ENCODE peak calls at places on chromosomes 7 and 10, in six cellular contexts. H, X, G, Q, M and O are unnamed samples.

GRCh38 chr10:43078986-43079273 is 2.1 kb downstream of the RET start:
- DNase-seq in H (no peak), X (no peak), G (peak; percentile 76), Q (no peak), M (no peak), O (no peak)

GRCh38 chr10:58954163-58954562 is 222.3 kb upstream of the PHYHIPL start:
- DNase-seq in H (no peak), X (no peak), G (no peak), Q (no peak), M (no peak), O (no peak)

GRCh38 chr7:2928613-2929311 is 84.7 kb upstream of the GNA12 start:
- DNase-seq in H (no peak), X (no peak), G (no peak), Q (no peak), M (no peak), O (no peak)

GRCh38 chr10:12915637-12916168 is 85.8 kb downstream of the CCDC3 start:
- DNase-seq in H (no peak), X (no peak), G (no peak), Q (no peak), M (no peak), O (no peak)

GRCh38 chr10:90920986-90921643 is at the start of gene ANKRD1:
- DNase-seq in H (no peak), X (peak; percentile 99), G (no peak), Q (no peak), M (peak; percentile 97), O (peak; percentile 85)

GRCh38 chr7:158060216-158060615 is 527.4 kb downstream of the PTPRN2 start:
- DNase-seq in H (no peak), X (no peak), G (no peak), Q (no peak), M (no peak), O (no peak)

GRCh38 chr7:1510780-1511154 is 6.6 kb upstream of the INTS1 start:
- DNase-seq in H (no peak), X (no peak), G (no peak), Q (no peak), M (no peak), O (no peak)

GRCh38 chr10:94397549-94398370 is 4.6 kb upstream of the TBC1D12 start:
- DNase-seq in H (no peak), X (peak; percentile 30), G (peak; percentile 6), Q (no peak), M (no peak), O (no peak)

GRCh38 chr10:349081-349480 is 213.8 kb downstream of the ZMYND11 start:
- DNase-seq in H (peak; percentile 11), X (no peak), G (no peak), Q (no peak), M (no peak), O (no peak)

GRCh38 chr7:1664711-1665591 is 5.1 kb upstream of the ELFN1 start:
- DNase-seq in H (peak; percentile 60), X (peak; percentile 16), G (peak; percentile 80), Q (no peak), M (peak; percentile 66), O (no peak)

GRCh38 chr7:27098493-27099223 is 2.9 kb upstream of the HOXA1 start:
- DNase-seq in H (no peak), X (no peak), G (no peak), Q (no peak), M (peak; percentile 90), O (no peak)

GRCh38 chr7:27095897-27096755 is at the start of gene HOXA1:
- DNase-seq in H (peak; percentile 59), X (peak; percentile 48), G (peak; percentile 73), Q (no peak), M (peak; percentile 95), O (no peak)

GRCh38 chr7:27096756-27097514 is 1.1 kb upstream of the HOXA1 start:
- DNase-seq in H (no peak), X (no peak), G (no peak), Q (no peak), M (peak; percentile 53), O (no peak)

GRCh38 chr7:27099224-27099838 is 3.2 kb downstream of the HOXA2 start:
- DNase-seq in H (no peak), X (no peak), G (no peak), Q (no peak), M (no peak), O (no peak)

DNA sequence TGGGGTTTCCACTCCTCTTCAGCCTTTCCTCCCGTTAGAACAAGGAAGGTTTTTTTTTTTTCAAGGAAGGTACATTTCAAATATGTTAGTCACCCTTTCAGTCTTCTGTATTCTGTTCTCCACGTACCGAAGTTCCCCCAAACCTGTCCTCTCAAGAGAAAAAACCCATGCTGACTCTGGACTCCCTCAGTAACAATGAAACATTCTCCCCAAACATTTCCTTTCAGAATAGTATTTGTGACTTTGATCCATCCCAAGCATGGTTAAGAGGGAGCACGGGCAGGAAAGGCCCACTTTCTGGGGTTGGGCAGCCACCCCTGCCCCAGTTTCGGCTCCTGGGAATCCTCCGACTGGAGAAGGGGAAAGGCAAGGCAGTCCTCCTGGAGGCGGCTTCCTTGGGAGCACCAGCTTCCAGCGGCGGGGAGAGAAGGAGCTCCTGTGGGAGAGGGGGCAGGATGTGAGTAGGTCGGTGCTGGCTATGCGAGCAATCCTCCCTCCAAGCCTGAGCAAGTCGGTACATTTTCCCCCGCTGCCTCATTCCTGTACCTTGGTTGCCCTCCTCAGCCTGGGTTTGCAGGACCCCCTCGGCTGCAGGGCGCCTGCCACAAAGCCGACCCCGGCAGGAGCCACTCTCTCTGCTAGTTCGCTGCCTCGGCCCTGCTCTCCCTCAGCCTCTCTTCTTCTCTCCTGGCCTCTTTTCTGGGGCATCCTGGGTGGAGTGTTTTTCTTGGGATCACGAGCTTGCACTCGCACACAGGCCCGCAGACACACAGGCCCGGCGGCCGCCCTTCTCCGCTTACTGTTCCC is 2.1 kb upstream of the HOXA1 start:
- DNase-seq in H (no peak), X (no peak), G (no peak), Q (no peak), M (peak; percentile 58), O (no peak)
- TF ChIP-seq POLR2AphosphoS5 in H (no peak), X (no peak), G (no peak), Q (no peak), M (no peak), O (peak; percentile 36)

GRCh38 chr7:148628011-148628410 is 37.4 kb downstream of the C7orf33 start:
- DNase-seq in H (no peak), X (no peak), G (no peak), Q (no peak), M (no peak), O (no peak)

GRCh38 chr7:148625342-148625741 is 34.8 kb downstream of the C7orf33 start:
- DNase-seq in H (no peak), X (no peak), G (no peak), Q (no peak), M (no peak), O (no peak)

GRCh38 chr7:148624735-148625134 is 34.2 kb downstream of the C7orf33 start:
- DNase-seq in H (no peak), X (no peak), G (no peak), Q (no peak), M (no peak), O (no peak)

GRCh38 chr7:148623586-148624282 is 33.2 kb downstream of the C7orf33 start:
- DNase-seq in H (no peak), X (no peak), G (no peak), Q (no peak), M (no peak), O (no peak)

DNA sequence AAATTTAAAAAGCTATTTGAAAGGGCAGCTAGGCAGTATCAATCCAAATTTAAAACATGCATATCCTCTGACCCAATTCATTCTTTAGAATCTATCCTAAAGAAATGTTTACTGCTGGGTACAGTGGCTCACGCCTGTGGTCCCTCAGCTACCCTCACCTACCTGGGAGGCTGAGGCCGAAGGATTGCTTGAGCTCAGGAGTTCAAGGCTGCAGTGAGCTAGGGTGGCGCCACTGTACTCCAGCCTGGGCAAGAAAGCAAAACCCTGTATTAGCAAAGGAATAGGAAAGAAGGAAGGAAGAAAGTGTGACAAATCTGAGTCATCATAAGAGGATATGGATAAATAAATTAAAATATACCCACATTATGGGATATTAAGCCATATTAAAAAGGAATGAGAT is 36.3 kb downstream of the C7orf33 start:
- DNase-seq in H (no peak), X (no peak), G (no peak), Q (no peak), M (no peak), O (no peak)
- TF ChIP-seq CTCF in H (no peak), X (no peak), G (no peak), Q (no peak), M (no peak), O (peak; percentile 46)

DNA sequence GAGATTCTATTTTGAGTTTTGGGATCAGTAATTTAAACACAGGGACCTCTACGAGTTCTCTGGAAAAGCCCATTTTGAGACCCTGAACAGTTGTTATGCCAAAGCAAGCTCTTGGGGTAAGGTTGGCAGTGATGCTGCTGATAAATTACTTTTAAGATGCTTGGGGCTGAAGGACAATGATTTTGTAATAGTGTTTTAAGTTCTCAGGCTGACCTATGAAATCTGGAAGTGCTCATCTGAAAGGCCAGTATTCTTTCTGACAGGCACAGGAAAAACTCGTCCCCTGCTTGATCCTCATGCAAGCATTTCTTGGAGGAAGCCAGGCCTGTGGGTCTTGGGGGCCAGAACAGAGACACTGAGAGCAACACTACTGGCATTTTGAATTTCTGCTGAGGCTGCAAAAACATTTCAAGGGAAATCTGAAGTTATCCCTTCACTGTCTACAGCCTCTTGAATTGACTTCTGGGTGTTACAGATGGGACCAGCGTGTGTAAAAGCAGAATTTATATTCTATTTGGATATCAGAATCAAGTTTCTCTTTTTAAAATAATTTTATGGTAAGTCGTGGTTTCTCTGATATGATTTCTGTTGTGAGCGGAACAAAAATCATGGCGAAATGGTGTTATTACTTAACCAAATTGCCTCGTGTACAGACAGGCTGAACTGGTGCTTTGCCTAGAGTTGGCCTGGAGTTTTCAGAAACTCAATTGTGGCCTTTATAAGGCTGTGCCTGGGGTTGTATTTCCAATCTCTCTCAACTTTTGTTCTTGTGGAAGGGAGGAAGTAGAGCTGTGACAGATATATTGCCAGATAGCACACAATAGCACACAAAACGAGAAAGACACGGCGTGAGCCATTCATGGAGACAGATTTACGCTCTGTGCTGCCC is 79.9 kb downstream of the AUTS2 start:
- DNase-seq in H (no peak), X (no peak), G (no peak), Q (no peak), M (no peak), O (no peak)
- H3K27ac ChIP-seq in H (peak overlapping the region; percentile 12), X (no peak overlapping the region), G (no peak overlapping the region), Q (peak overlapping the region; percentile 5), M (no peak overlapping the region), O (no peak overlapping the region)

DNA sequence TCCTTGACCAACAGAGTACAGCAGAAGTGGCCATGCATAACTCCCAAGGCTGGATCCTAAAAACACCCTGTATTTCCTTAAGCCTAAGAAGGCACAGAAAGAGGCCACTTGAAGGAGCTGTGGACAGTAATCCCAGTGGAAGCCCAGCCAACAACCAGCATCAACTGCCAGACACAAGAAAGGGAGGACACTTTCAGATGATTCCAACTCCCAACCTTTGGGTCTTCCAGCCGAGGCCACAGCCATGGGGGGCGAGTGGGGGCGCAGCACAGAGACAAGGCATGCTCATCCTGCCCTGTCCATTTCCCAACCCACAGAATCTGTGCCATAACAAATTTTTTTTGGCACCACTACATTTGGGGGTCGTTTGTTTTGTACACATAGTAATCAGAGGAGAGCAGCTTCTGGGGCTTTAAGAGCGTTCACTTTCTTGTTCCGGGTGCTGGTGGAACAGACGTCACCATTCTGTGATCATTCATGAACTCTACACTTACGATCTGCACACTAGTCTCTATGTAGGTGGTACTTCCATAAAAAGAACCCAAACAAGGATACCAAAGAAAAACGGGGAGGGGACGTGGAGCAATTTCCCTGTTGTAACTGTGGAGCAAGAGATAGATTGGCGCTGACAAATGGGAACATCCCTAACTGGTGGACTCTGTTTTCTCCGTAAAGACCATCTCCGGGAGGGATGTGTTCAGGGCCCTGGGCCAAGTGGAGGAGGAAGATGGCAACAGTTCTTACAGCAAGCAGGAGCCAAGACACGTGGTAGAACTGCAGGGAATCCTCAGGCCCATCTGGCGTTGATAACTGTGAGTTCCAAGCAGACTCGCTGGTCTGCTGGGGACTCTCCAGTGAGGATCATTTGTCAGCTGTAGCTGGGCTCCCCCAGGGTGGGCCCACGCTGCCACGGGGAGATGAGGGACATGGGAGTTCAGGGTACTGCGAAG is 5.9 kb upstream of the SLC29A3 start:
- DNase-seq in H (no peak), X (no peak), G (no peak), Q (no peak), M (no peak), O (no peak)
- TF ChIP-seq POLR2AphosphoS5 in H (no peak), X (no peak), G (no peak), Q (peak; percentile 55), M (no peak), O (no peak)